ENCODE peak calls at places on chromosomes 12 and 14, in seven cellular contexts. L, U, S, M, T, I and B are unnamed samples.

GRCh38 chr14:100562751-100563150 is 24.5 kb downstream of the BEGAIN start:
- DNase-seq in L (no peak), U (no peak), S (no peak), M (no peak), T (no peak), I (no peak), B (no peak)

GRCh38 chr12:49971141-49971540 is 1.6 kb upstream of the AQP6 start:
- DNase-seq in L (no peak), U (no peak), S (no peak), M (no peak), T (no peak), I (no peak), B (no peak)

GRCh38 chr14:37550511-37550910 is 44.5 kb downstream of the FOXA1 start:
- DNase-seq in L (peak; percentile 82), U (peak; percentile 88), S (no peak), M (no peak), T (no peak), I (no peak), B (no peak)

GRCh38 chr12:130966443-130967030 is 12.8 kb downstream of the ADGRD1 start:
- DNase-seq in L (no peak), U (no peak), S (no peak), M (no peak), T (no peak), I (no peak), B (no peak)

GRCh38 chr14:92560106-92560865 is 46.7 kb downstream of the RIN3 start:
- DNase-seq in L (no peak), U (no peak), S (no peak), M (no peak), T (no peak), I (no peak), B (no peak)

GRCh38 chr12:68746572-68747180 is 700 bp downstream of the SLC35E3 start:
- DNase-seq in L (peak; percentile 68), U (peak; percentile 68), S (peak; percentile 73), M (peak; percentile 52), T (no peak), I (peak; percentile 48), B (peak; percentile 47)

GRCh38 chr12:18284461-18284860 is 23.1 kb downstream of the PIK3C2G start:
- DNase-seq in L (no peak), U (no peak), S (peak; percentile 23), M (no peak), T (no peak), I (no peak), B (no peak)

GRCh38 chr12:68971404-68971803 is 38.4 kb upstream of the CPM start:
- DNase-seq in L (peak; percentile 67), U (peak; percentile 82), S (no peak), M (no peak), T (no peak), I (no peak), B (peak; percentile 62)

GRCh38 chr12:52242442-52243263 is 9.6 kb downstream of the KRT7 start:
- DNase-seq in L (peak; percentile 14), U (no peak), S (no peak), M (no peak), T (no peak), I (no peak), B (no peak)

GRCh38 chr12:3580071-3580749 is 89.2 kb downstream of the PRMT8 start:
- DNase-seq in L (no peak), U (no peak), S (no peak), M (peak; percentile 15), T (no peak), I (no peak), B (no peak)

GRCh38 chr12:27382924-27383323 is 50.3 kb downstream of the BMAL2 start:
- DNase-seq in L (no peak), U (no peak), S (no peak), M (no peak), T (no peak), I (no peak), B (no peak)

GRCh38 chr12:131460516-131460915 is 250.4 kb upstream of the SFSWAP start:
- DNase-seq in L (peak; percentile 24), U (no peak), S (no peak), M (no peak), T (no peak), I (no peak), B (no peak)

GRCh38 chr12:71303199-71303598 is 136.4 kb upstream of the LGR5 start:
- DNase-seq in L (peak; percentile 77), U (no peak), S (no peak), M (no peak), T (peak; percentile 73), I (no peak), B (no peak)

GRCh38 chr14:24071836-24072420 is 566 bp downstream of the CPNE6 start:
- DNase-seq in L (no peak), U (no peak), S (no peak), M (no peak), T (no peak), I (no peak), B (no peak)

GRCh38 chr12:4274960-4275868 is 1.7 kb downstream of the CCND2 start:
- DNase-seq in L (no peak), U (peak; percentile 13), S (no peak), M (peak; percentile 53), T (no peak), I (no peak), B (no peak)

GRCh38 chr14:94113908-94114588 is 3.5 kb downstream of the IFI27 start:
- DNase-seq in L (no peak), U (peak; percentile 31), S (peak; percentile 6), M (no peak), T (no peak), I (no peak), B (no peak)

GRCh38 chr14:34580381-34580780 is 40.9 kb upstream of the EAPP start:
- DNase-seq in L (no peak), U (no peak), S (no peak), M (no peak), T (no peak), I (no peak), B (no peak)

GRCh38 chr14:51304428-51304827 is 64.4 kb downstream of the TMX1 start:
- DNase-seq in L (no peak), U (peak; percentile 80), S (no peak), M (no peak), T (no peak), I (no peak), B (no peak)

GRCh38 chr12:120350576-120351350 is 18.2 kb downstream of the MSI1 start:
- DNase-seq in L (no peak), U (no peak), S (no peak), M (no peak), T (no peak), I (no peak), B (no peak)

GRCh38 chr14:95313246-95313645 is 6.5 kb downstream of the CLMN start:
- DNase-seq in L (no peak), U (no peak), S (no peak), M (no peak), T (no peak), I (no peak), B (no peak)

GRCh38 chr12:9273276-9273675 is 65.1 kb upstream of the PZP start:
- DNase-seq in L (peak; percentile 69), U (peak; percentile 58), S (no peak), M (no peak), T (no peak), I (no peak), B (peak; percentile 81)

GRCh38 chr14:23447634-23448353 is 12.3 kb upstream of the MYH7 start:
- DNase-seq in L (no peak), U (no peak), S (no peak), M (no peak), T (no peak), I (peak; percentile 50), B (no peak)

GRCh38 chr12:110590806-110591326 is 7.7 kb upstream of the PPTC7 start:
- DNase-seq in L (no peak), U (peak; percentile 44), S (no peak), M (no peak), T (no peak), I (peak; percentile 70), B (no peak)

GRCh38 chr12:110597885-110598284 is 14.8 kb upstream of the PPTC7 start:
- DNase-seq in L (no peak), U (no peak), S (no peak), M (no peak), T (no peak), I (no peak), B (no peak)

GRCh38 chr12:110591508-110592051 is 8.5 kb upstream of the PPTC7 start:
- DNase-seq in L (no peak), U (no peak), S (no peak), M (no peak), T (no peak), I (peak; percentile 89), B (no peak)

GRCh38 chr12:110590059-110590458 is 6.9 kb upstream of the PPTC7 start:
- DNase-seq in L (no peak), U (no peak), S (no peak), M (no peak), T (no peak), I (no peak), B (no peak)

GRCh38 chr12:110592078-110592477 is 9.0 kb upstream of the PPTC7 start:
- DNase-seq in L (no peak), U (no peak), S (no peak), M (no peak), T (no peak), I (no peak), B (no peak)
- H2AFZ ChIP-seq in L (no peak overlapping the region), U (no peak overlapping the region), S (no peak overlapping the region), M (no peak overlapping the region), T (no peak overlapping the region), I (no peak overlapping the region), B (no peak overlapping the region)

GRCh38 chr12:2281446-2281845 is 228.7 kb downstream of the CACNA1C start:
- DNase-seq in L (no peak), U (no peak), S (no peak), M (no peak), T (no peak), I (no peak), B (no peak)

GRCh38 chr12:2283480-2283879 is 230.7 kb downstream of the CACNA1C start:
- DNase-seq in L (no peak), U (no peak), S (no peak), M (no peak), T (no peak), I (no peak), B (no peak)

GRCh38 chr12:2284321-2284813 is 231.6 kb downstream of the CACNA1C start:
- DNase-seq in L (no peak), U (peak; percentile 84), S (no peak), M (no peak), T (no peak), I (no peak), B (no peak)

GRCh38 chr12:2283910-2284309 is 231.1 kb downstream of the CACNA1C start:
- DNase-seq in L (no peak), U (peak; percentile 53), S (no peak), M (no peak), T (no peak), I (no peak), B (no peak)

GRCh38 chr12:2282321-2282720 is 229.5 kb downstream of the CACNA1C start:
- DNase-seq in L (no peak), U (no peak), S (no peak), M (peak; percentile 57), T (no peak), I (peak; percentile 8), B (no peak)
- TF ChIP-seq CTCF in L (no peak), U (no peak), S (no peak), M (peak; percentile 38), T (no peak), I (peak; percentile 49), B (no peak)

GRCh38 chr12:26152507-26153102 is 27.8 kb upstream of the BHLHE41 start:
- DNase-seq in L (peak; percentile 43), U (no peak), S (no peak), M (no peak), T (no peak), I (no peak), B (peak; percentile 50)
- H2AFZ ChIP-seq in L (peak overlapping the region; percentile 44), U (peak overlapping the region; percentile 38), S (peak overlapping the region; percentile 77), M (no peak overlapping the region), T (peak overlapping the region; percentile 87), I (no peak overlapping the region), B (peak overlapping the region; percentile 24)

GRCh38 chr12:42255221-42255874 is 17.3 kb upstream of the YAF2 start:
- DNase-seq in L (no peak), U (no peak), S (no peak), M (no peak), T (no peak), I (peak; percentile 15), B (no peak)
- TF ChIP-seq CTCF in L (peak; percentile 19), U (no peak), S (no peak), M (no peak), T (no peak), I (no peak), B (no peak)